ENCODE peak calls at places on chromosomes 13 and 19, in six cellular contexts. One of them, this sample, is unnamed.

GRCh38 chr19:16415806-16416205 is 56.0 kb downstream of the EPS15L1 start:
- DNase-seq in CD4-positive, alpha-beta T cell: no peak
- DNase-seq in ovary: no peak
- DNase-seq in EL: no peak
- DNase-seq in dermis microvascular lymphatic vessel endothelial cell: no peak
- DNase-seq in AG09309: no peak
- DNase-seq in this sample: no peak

GRCh38 chr13:104779311-104779710 is 1713.1 kb upstream of the SLC10A2 start:
- DNase-seq in ovary: no peak
- DNase-seq in dermis microvascular lymphatic vessel endothelial cell: no peak
- DNase-seq in AG09309: no peak
- DNase-seq in EL: peak; percentile 26
- DNase-seq in CD4-positive, alpha-beta T cell: no peak
- DNase-seq in this sample: peak; percentile 6

GRCh38 chr13:62033932-62034331 is 618.3 kb upstream of the PCDH20 start:
- DNase-seq in AG09309: no peak
- DNase-seq in dermis microvascular lymphatic vessel endothelial cell: no peak
- DNase-seq in ovary: no peak
- DNase-seq in CD4-positive, alpha-beta T cell: no peak
- DNase-seq in EL: no peak
- DNase-seq in this sample: no peak

GRCh38 chr19:45954132-45954531 is 19.5 kb downstream of the NOVA2 start:
- DNase-seq in AG09309: no peak
- DNase-seq in ovary: no peak
- DNase-seq in dermis microvascular lymphatic vessel endothelial cell: no peak
- DNase-seq in EL: no peak
- DNase-seq in CD4-positive, alpha-beta T cell: no peak
- DNase-seq in this sample: no peak

GRCh38 chr13:93098972-93099371 is 127.6 kb upstream of the GPC6 start:
- DNase-seq in CD4-positive, alpha-beta T cell: no peak
- DNase-seq in ovary: no peak
- DNase-seq in EL: no peak
- DNase-seq in dermis microvascular lymphatic vessel endothelial cell: no peak
- DNase-seq in AG09309: no peak
- DNase-seq in this sample: no peak

GRCh38 chr13:29771247-29771646 is 79.2 kb downstream of the UBL3 start:
- DNase-seq in EL: peak; percentile 44
- DNase-seq in ovary: no peak
- DNase-seq in dermis microvascular lymphatic vessel endothelial cell: peak; percentile 33
- DNase-seq in CD4-positive, alpha-beta T cell: no peak
- DNase-seq in AG09309: no peak
- DNase-seq in this sample: no peak

GRCh38 chr13:35630551-35631275 is 154.2 kb upstream of the MAB21L1 start:
- DNase-seq in EL: peak; percentile 75
- DNase-seq in CD4-positive, alpha-beta T cell: no peak
- DNase-seq in dermis microvascular lymphatic vessel endothelial cell: peak; percentile 27
- DNase-seq in AG09309: peak; percentile 32
- DNase-seq in ovary: no peak
- DNase-seq in this sample: peak; percentile 29

GRCh38 chr13:46134494-46134893 is 29.7 kb upstream of the CPB2 start:
- DNase-seq in ovary: no peak
- DNase-seq in CD4-positive, alpha-beta T cell: no peak
- DNase-seq in AG09309: no peak
- DNase-seq in EL: no peak
- DNase-seq in dermis microvascular lymphatic vessel endothelial cell: no peak
- DNase-seq in this sample: no peak

GRCh38 chr13:99974296-99974938 is 2.9 kb upstream of the ZIC5 start:
- DNase-seq in dermis microvascular lymphatic vessel endothelial cell: no peak
- DNase-seq in AG09309: no peak
- DNase-seq in CD4-positive, alpha-beta T cell: no peak
- DNase-seq in EL: no peak
- DNase-seq in ovary: no peak
- DNase-seq in this sample: no peak

GRCh38 chr13:100388923-100389322 is 199.7 kb downstream of the GGACT start:
- DNase-seq in CD4-positive, alpha-beta T cell: no peak
- DNase-seq in EL: no peak
- DNase-seq in dermis microvascular lymphatic vessel endothelial cell: no peak
- DNase-seq in ovary: no peak
- DNase-seq in AG09309: no peak
- DNase-seq in this sample: no peak

GRCh38 chr19:3509566-3509989 is 3.5 kb downstream of the FZR1 start:
- DNase-seq in ovary: peak; percentile 32
- DNase-seq in CD4-positive, alpha-beta T cell: no peak
- DNase-seq in AG09309: no peak
- DNase-seq in dermis microvascular lymphatic vessel endothelial cell: no peak
- DNase-seq in EL: peak; percentile 59
- DNase-seq in this sample: no peak

GRCh38 chr19:50909240-50910070 is 1.7 kb downstream of the KLK4 start:
- DNase-seq in CD4-positive, alpha-beta T cell: peak; percentile 17
- DNase-seq in dermis microvascular lymphatic vessel endothelial cell: no peak
- DNase-seq in AG09309: no peak
- DNase-seq in ovary: peak; percentile 48
- DNase-seq in EL: peak; percentile 45
- DNase-seq in this sample: no peak

GRCh38 chr19:38233740-38234251 is 9.8 kb upstream of the DPF1 start:
- DNase-seq in CD4-positive, alpha-beta T cell: peak; percentile 60
- DNase-seq in EL: peak; percentile 69
- DNase-seq in ovary: peak; percentile 79
- DNase-seq in dermis microvascular lymphatic vessel endothelial cell: peak; percentile 40
- DNase-seq in AG09309: no peak
- DNase-seq in this sample: peak; percentile 37

GRCh38 chr19:7888826-7889217 is 512 bp downstream of the LRRC8E start:
- DNase-seq in CD4-positive, alpha-beta T cell: no peak
- DNase-seq in ovary: no peak
- DNase-seq in EL: no peak
- DNase-seq in dermis microvascular lymphatic vessel endothelial cell: no peak
- DNase-seq in AG09309: no peak
- DNase-seq in this sample: no peak

GRCh38 chr13:28707629-28708427 is 10.9 kb downstream of the SLC46A3 start:
- DNase-seq in CD4-positive, alpha-beta T cell: no peak
- DNase-seq in AG09309: peak; percentile 73
- DNase-seq in dermis microvascular lymphatic vessel endothelial cell: no peak
- DNase-seq in ovary: no peak
- DNase-seq in EL: peak; percentile 82
- DNase-seq in this sample: peak; percentile 51

GRCh38 chr19:32041681-32042292 is 303.6 kb upstream of the ZNF507 start:
- DNase-seq in AG09309: no peak
- DNase-seq in EL: no peak
- DNase-seq in dermis microvascular lymphatic vessel endothelial cell: no peak
- DNase-seq in ovary: peak; percentile 77
- DNase-seq in CD4-positive, alpha-beta T cell: no peak
- DNase-seq in this sample: peak; percentile 24

GRCh38 chr19:13880059-13880672 is 3.2 kb downstream of the NANOS3 start:
- DNase-seq in EL: peak; percentile 96
- DNase-seq in ovary: peak; percentile 98
- DNase-seq in CD4-positive, alpha-beta T cell: peak; percentile 98
- DNase-seq in dermis microvascular lymphatic vessel endothelial cell: peak; percentile 82
- DNase-seq in AG09309: peak; percentile 77
- DNase-seq in this sample: peak; percentile 90

GRCh38 chr19:18939922-18940775 is 868 bp downstream of the HOMER3 start:
- DNase-seq in ovary: peak; percentile 76
- DNase-seq in dermis microvascular lymphatic vessel endothelial cell: no peak
- DNase-seq in CD4-positive, alpha-beta T cell: no peak
- DNase-seq in AG09309: no peak
- DNase-seq in EL: peak; percentile 73
- DNase-seq in this sample: peak; percentile 35

GRCh38 chr13:43057653-43058317 is 34.4 kb downstream of the DNAJC15 start:
- DNase-seq in dermis microvascular lymphatic vessel endothelial cell: no peak
- DNase-seq in EL: peak; percentile 42
- DNase-seq in ovary: no peak
- DNase-seq in CD4-positive, alpha-beta T cell: peak; percentile 61
- DNase-seq in AG09309: peak; percentile 11
- DNase-seq in this sample: no peak

GRCh38 chr19:8069116-8069973 is 16.8 kb downstream of the CCL25 start:
- DNase-seq in EL: no peak
- DNase-seq in dermis microvascular lymphatic vessel endothelial cell: no peak
- DNase-seq in AG09309: no peak
- DNase-seq in ovary: no peak
- DNase-seq in CD4-positive, alpha-beta T cell: no peak
- DNase-seq in this sample: no peak

GRCh38 chr13:39483326-39483725 is 119.7 kb downstream of the LHFPL6 start:
- DNase-seq in EL: peak; percentile 68
- DNase-seq in AG09309: peak; percentile 33
- DNase-seq in CD4-positive, alpha-beta T cell: no peak
- DNase-seq in dermis microvascular lymphatic vessel endothelial cell: no peak
- DNase-seq in ovary: no peak
- DNase-seq in this sample: no peak

GRCh38 chr19:39936020-39936419 is 1.6 kb upstream of the FCGBP start:
- DNase-seq in dermis microvascular lymphatic vessel endothelial cell: no peak
- DNase-seq in AG09309: no peak
- DNase-seq in CD4-positive, alpha-beta T cell: no peak
- DNase-seq in EL: no peak
- DNase-seq in ovary: no peak
- DNase-seq in this sample: no peak

GRCh38 chr13:27201661-27202060 is 30.1 kb upstream of the USP12 start:
- DNase-seq in AG09309: no peak
- DNase-seq in dermis microvascular lymphatic vessel endothelial cell: no peak
- DNase-seq in EL: no peak
- DNase-seq in CD4-positive, alpha-beta T cell: no peak
- DNase-seq in ovary: no peak
- DNase-seq in this sample: no peak

GRCh38 chr19:51071006-51071405 is 6.1 kb upstream of the KLK13 start:
- DNase-seq in dermis microvascular lymphatic vessel endothelial cell: no peak
- DNase-seq in CD4-positive, alpha-beta T cell: no peak
- DNase-seq in ovary: no peak
- DNase-seq in AG09309: no peak
- DNase-seq in EL: no peak
- DNase-seq in this sample: no peak

GRCh38 chr13:48978942-48979601 is 3.4 kb downstream of the FNDC3A start:
- DNase-seq in ovary: no peak
- DNase-seq in AG09309: no peak
- DNase-seq in EL: peak; percentile 15
- DNase-seq in CD4-positive, alpha-beta T cell: no peak
- DNase-seq in dermis microvascular lymphatic vessel endothelial cell: no peak
- DNase-seq in this sample: no peak

GRCh38 chr19:13825489-13826475 is 30.5 kb downstream of the ZSWIM4 start:
- DNase-seq in EL: no peak
- DNase-seq in dermis microvascular lymphatic vessel endothelial cell: no peak
- DNase-seq in ovary: peak; percentile 42
- DNase-seq in CD4-positive, alpha-beta T cell: no peak
- DNase-seq in AG09309: no peak
- DNase-seq in this sample: no peak

GRCh38 chr19:40445945-40446784 is 2.0 kb upstream of the SERTAD3 start:
- DNase-seq in AG09309: no peak
- DNase-seq in dermis microvascular lymphatic vessel endothelial cell: no peak
- DNase-seq in ovary: no peak
- DNase-seq in CD4-positive, alpha-beta T cell: no peak
- DNase-seq in EL: peak; percentile 27
- DNase-seq in this sample: no peak

GRCh38 chr19:40601061-40601973 is at the start of gene LTBP4:
- DNase-seq in dermis microvascular lymphatic vessel endothelial cell: no peak
- DNase-seq in EL: peak; percentile 54
- DNase-seq in AG09309: no peak
- DNase-seq in CD4-positive, alpha-beta T cell: peak; percentile 35
- DNase-seq in ovary: peak; percentile 90
- DNase-seq in this sample: no peak

GRCh38 chr19:29636553-29637325 is 28.5 kb upstream of the PLEKHF1 start:
- DNase-seq in ovary: no peak
- DNase-seq in dermis microvascular lymphatic vessel endothelial cell: no peak
- DNase-seq in EL: no peak
- DNase-seq in AG09309: no peak
- DNase-seq in CD4-positive, alpha-beta T cell: no peak
- DNase-seq in this sample: no peak

GRCh38 chr19:5184930-5185329 is 155.7 kb downstream of the PTPRS start:
- DNase-seq in dermis microvascular lymphatic vessel endothelial cell: no peak
- DNase-seq in CD4-positive, alpha-beta T cell: no peak
- DNase-seq in EL: no peak
- DNase-seq in ovary: no peak
- DNase-seq in AG09309: no peak
- DNase-seq in this sample: no peak

GRCh38 chr19:47012620-47013019 is 7.0 kb upstream of the NPAS1 start:
- DNase-seq in ovary: no peak
- DNase-seq in EL: no peak
- DNase-seq in dermis microvascular lymphatic vessel endothelial cell: no peak
- DNase-seq in CD4-positive, alpha-beta T cell: no peak
- DNase-seq in AG09309: no peak
- DNase-seq in this sample: no peak

GRCh38 chr19:32252333-32252669 is 93.1 kb upstream of the ZNF507 start:
- DNase-seq in EL: no peak
- DNase-seq in CD4-positive, alpha-beta T cell: no peak
- DNase-seq in ovary: no peak
- DNase-seq in dermis microvascular lymphatic vessel endothelial cell: no peak
- DNase-seq in AG09309: no peak
- DNase-seq in this sample: no peak

GRCh38 chr19:3975637-3976087 is 4.8 kb upstream of the DAPK3 start:
- DNase-seq in CD4-positive, alpha-beta T cell: no peak
- DNase-seq in AG09309: no peak
- DNase-seq in dermis microvascular lymphatic vessel endothelial cell: no peak
- DNase-seq in ovary: peak; percentile 43
- DNase-seq in EL: peak; percentile 36
- DNase-seq in this sample: no peak

GRCh38 chr13:97369269-97369893 is 64.6 kb upstream of the RAP2A start:
- DNase-seq in ovary: no peak
- DNase-seq in AG09309: no peak
- DNase-seq in dermis microvascular lymphatic vessel endothelial cell: peak; percentile 10
- DNase-seq in EL: peak; percentile 33
- DNase-seq in CD4-positive, alpha-beta T cell: no peak
- DNase-seq in this sample: no peak

GRCh38 chr19:7226749-7227148 is 67.5 kb downstream of the INSR start:
- DNase-seq in EL: no peak
- DNase-seq in AG09309: no peak
- DNase-seq in ovary: no peak
- DNase-seq in dermis microvascular lymphatic vessel endothelial cell: no peak
- DNase-seq in CD4-positive, alpha-beta T cell: no peak
- DNase-seq in this sample: no peak

GRCh38 chr19:9793051-9793591 is 24.6 kb upstream of the ZNF846 start:
- DNase-seq in ovary: peak; percentile 42
- DNase-seq in dermis microvascular lymphatic vessel endothelial cell: no peak
- DNase-seq in CD4-positive, alpha-beta T cell: peak; percentile 54
- DNase-seq in AG09309: no peak
- DNase-seq in EL: peak; percentile 49
- DNase-seq in this sample: peak; percentile 18

GRCh38 chr13:26270707-26271106 is 16.8 kb downstream of the CDK8 start:
- DNase-seq in CD4-positive, alpha-beta T cell: no peak
- DNase-seq in dermis microvascular lymphatic vessel endothelial cell: no peak
- DNase-seq in EL: no peak
- DNase-seq in AG09309: no peak
- DNase-seq in ovary: no peak
- DNase-seq in this sample: no peak

GRCh38 chr19:55656552-55656951 is 1.7 kb downstream of the U2AF2 start:
- DNase-seq in dermis microvascular lymphatic vessel endothelial cell: no peak
- DNase-seq in CD4-positive, alpha-beta T cell: no peak
- DNase-seq in EL: no peak
- DNase-seq in ovary: no peak
- DNase-seq in AG09309: no peak
- DNase-seq in this sample: no peak

This sample was measured in stromal cell of bone marrow.